ENCODE peak calls at places on chromosome 16, in eight cellular contexts. W is A549, U is cardiac muscle cell, Y is heart right ventricle, K is mesenchymal stem cell, V is osteoblast, T is right lobe of liver, P is RWPE1. M is an unnamed sample.

GRCh38 chr16:19147627-19148026 is 20.4 kb upstream of the SYT17 start:
- DNase-seq in W (no peak), U (no peak), Y (no peak), K (no peak), V (no peak), T (no peak), P (no peak), M (no peak)

GRCh38 chr16:77971306-77972131 is 50.8 kb upstream of the CLEC3A start:
- DNase-seq in W (peak), U (peak), Y (peak), K (peak), V (peak), T (peak), P (peak), M (peak)

GRCh38 chr16:11088432-11088794 is 144.0 kb downstream of the CLEC16A start:
- DNase-seq in W (no peak), U (no peak), Y (no peak), K (no peak), V (no peak), T (no peak), P (no peak), M (no peak)

GRCh38 chr16:84421081-84421937 is 53.0 kb downstream of the ATP2C2 start:
- DNase-seq in W (no peak), U (no peak), Y (no peak), K (no peak), V (no peak), T (no peak), P (no peak), M (no peak)

GRCh38 chr16:3797904-3798811 is 80.8 kb upstream of the TRAP1 start:
- DNase-seq in W (no peak), U (no peak), Y (no peak), K (no peak), V (no peak), T (no peak), P (no peak), M (no peak)

GRCh38 chr16:14241631-14242030 is 170.5 kb downstream of the MRTFB start:
- DNase-seq in W (no peak), U (peak), Y (no peak), K (no peak), V (no peak), T (peak), P (no peak), M (no peak)

GRCh38 chr16:77062878-77063566 is 128.0 kb upstream of the MON1B start:
- DNase-seq in W (no peak), U (no peak), Y (no peak), K (peak), V (no peak), T (no peak), P (no peak), M (no peak)

GRCh38 chr16:17365591-17366298 is 105.0 kb downstream of the XYLT1 start:
- DNase-seq in W (no peak), U (no peak), Y (no peak), K (no peak), V (no peak), T (no peak), P (no peak), M (no peak)

GRCh38 chr16:67833035-67833417 is 9.1 kb upstream of the THAP11 start:
- DNase-seq in W (no peak), U (no peak), Y (no peak), K (peak), V (peak), T (no peak), P (peak), M (no peak)

GRCh38 chr16:73031155-73031866 is 16.6 kb downstream of the ZFHX3 start:
- DNase-seq in W (no peak), U (no peak), Y (no peak), K (peak), V (no peak), T (no peak), P (no peak), M (no peak)

GRCh38 chr16:84532855-84533486 is 28.5 kb upstream of the MEAK7 start:
- DNase-seq in W (no peak), U (no peak), Y (no peak), K (peak), V (no peak), T (no peak), P (no peak), M (no peak)

GRCh38 chr16:10153993-10154788 is 28.0 kb downstream of the GRIN2A start:
- DNase-seq in W (no peak), U (no peak), Y (no peak), K (no peak), V (no peak), T (no peak), P (no peak), M (no peak)

GRCh38 chr16:21037736-21038135 is 112.9 kb downstream of the DNAH3 start:
- DNase-seq in W (no peak), U (no peak), Y (no peak), K (no peak), V (no peak), T (no peak), P (no peak), M (no peak)

GRCh38 chr16:68951991-68952877 is 108.9 kb downstream of the TANGO6 start:
- DNase-seq in W (no peak), U (no peak), Y (no peak), K (no peak), V (peak), T (no peak), P (peak), M (no peak)

GRCh38 chr16:11783319-11784047 is 13.6 kb downstream of the ZC3H7A start:
- DNase-seq in W (no peak), U (no peak), Y (no peak), K (no peak), V (no peak), T (no peak), P (peak), M (no peak)

GRCh38 chr16:78184554-78185183 is 85.2 kb downstream of the WWOX start:
- DNase-seq in W (peak), U (no peak), Y (no peak), K (peak), V (no peak), T (no peak), P (no peak), M (no peak)

GRCh38 chr16:27550582-27550920 is 607 bp downstream of the KATNIP start:
- DNase-seq in W (peak), U (no peak), Y (no peak), K (no peak), V (no peak), T (no peak), P (no peak), M (no peak)

GRCh38 chr16:17590711-17591654 is 120.2 kb upstream of the XYLT1 start:
- DNase-seq in W (no peak), U (no peak), Y (no peak), K (no peak), V (no peak), T (no peak), P (no peak), M (no peak)

GRCh38 chr16:12257926-12258561 is 281.5 kb downstream of the SNX29 start:
- DNase-seq in W (peak), U (peak), Y (no peak), K (no peak), V (peak), T (peak), P (no peak), M (no peak)

GRCh38 chr16:75820672-75821071 is 94.4 kb upstream of the CPHXL start:
- DNase-seq in W (peak), U (no peak), Y (no peak), K (no peak), V (peak), T (no peak), P (peak), M (no peak)

GRCh38 chr16:72909196-72909595 is 138.7 kb downstream of the ZFHX3 start:
- DNase-seq in W (no peak), U (no peak), Y (no peak), K (no peak), V (no peak), T (no peak), P (no peak), M (no peak)

GRCh38 chr16:53614346-53614745 is 89.3 kb downstream of the RPGRIP1L start:
- DNase-seq in W (no peak), U (no peak), Y (no peak), K (no peak), V (peak), T (no peak), P (no peak), M (no peak)

GRCh38 chr16:81745704-81746558 is 33.2 kb upstream of the PLCG2 start:
- DNase-seq in W (peak), U (peak), Y (peak), K (peak), V (peak), T (peak), P (peak), M (peak)

GRCh38 chr16:26827386-26827785 is 239.3 kb upstream of the C16orf82 start:
- DNase-seq in W (no peak), U (no peak), Y (no peak), K (no peak), V (no peak), T (no peak), P (no peak), M (no peak)

GRCh38 chr16:12303649-12304048 is 327.1 kb downstream of the SNX29 start:
- DNase-seq in W (no peak), U (no peak), Y (no peak), K (no peak), V (no peak), T (no peak), P (no peak), M (no peak)

GRCh38 chr16:11395008-11395948 is 50.0 kb downstream of the RMI2 start:
- DNase-seq in W (no peak), U (no peak), Y (no peak), K (no peak), V (peak), T (no peak), P (no peak), M (no peak)

GRCh38 chr16:14088155-14088753 is 17.1 kb downstream of the MRTFB start:
- DNase-seq in W (no peak), U (no peak), Y (no peak), K (peak), V (no peak), T (no peak), P (no peak), M (no peak)

GRCh38 chr16:80123189-80123588 is 417.6 kb upstream of the DYNLRB2 start:
- DNase-seq in W (no peak), U (no peak), Y (no peak), K (no peak), V (no peak), T (no peak), P (no peak), M (no peak)

GRCh38 chr16:2846511-2847310 is 11.3 kb downstream of the PRSS22 start:
- DNase-seq in W (peak), U (no peak), Y (no peak), K (peak), V (peak), T (no peak), P (peak), M (no peak)

GRCh38 chr16:6852643-6853042 is 480.0 kb upstream of the RBFOX1 start:
- DNase-seq in W (no peak), U (no peak), Y (no peak), K (no peak), V (no peak), T (no peak), P (no peak), M (no peak)

GRCh38 chr16:79580465-79581200 is 19.9 kb downstream of the MAF start:
- DNase-seq in W (no peak), U (no peak), Y (no peak), K (no peak), V (no peak), T (no peak), P (no peak), M (no peak)

GRCh38 chr16:49337814-49338350 is 35.7 kb upstream of the C16orf78 start:
- DNase-seq in W (no peak), U (no peak), Y (no peak), K (no peak), V (no peak), T (no peak), P (no peak), M (no peak)

GRCh38 chr16:29729116-29729521 is 16.7 kb downstream of the C16orf54 start:
- DNase-seq in W (peak), U (peak), Y (no peak), K (peak), V (peak), T (no peak), P (peak), M (no peak)

GRCh38 chr16:87963400-87963799 is 12.2 kb downstream of the BANP start:
- DNase-seq in W (no peak), U (no peak), Y (no peak), K (peak), V (peak), T (no peak), P (peak), M (no peak)

GRCh38 chr16:78538919-78539318 is 439.5 kb downstream of the WWOX start:
- DNase-seq in W (no peak), U (no peak), Y (no peak), K (no peak), V (no peak), T (no peak), P (peak), M (no peak)

DNA sequence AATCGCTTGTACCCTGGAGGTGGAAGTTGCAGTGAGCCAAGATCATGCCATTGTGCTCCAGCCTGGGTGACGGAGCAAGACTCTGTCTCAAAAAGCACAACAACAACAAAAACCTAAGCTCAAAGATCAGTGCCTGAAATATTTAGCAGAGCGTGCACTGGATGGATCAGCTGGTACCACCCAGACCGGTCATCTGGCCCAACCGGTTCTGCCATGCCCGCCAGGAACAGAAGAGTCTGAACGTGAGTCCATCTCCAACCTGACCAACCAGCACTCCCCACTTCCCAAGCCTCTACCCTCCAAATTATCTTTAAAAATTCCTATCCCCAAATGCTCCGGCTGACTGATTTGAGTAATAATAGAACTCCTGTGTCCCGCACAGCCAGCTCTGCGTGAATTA is 1.5 kb upstream of the UQCC4 start:
- DNase-seq in W (no peak), U (no peak), Y (no peak), K (no peak), V (no peak), T (no peak), P (no peak), M (no peak)
- H3K27ac ChIP-seq in W (peak), U (no peak), Y (no peak), K (no peak), V (no peak), T (no peak), P (peak), M (no peak)

GRCh38 chr16:30927789-30928378 is 4.5 kb downstream of the FBXL19 start:
- DNase-seq in W (peak), U (peak), Y (peak), K (peak), V (peak), T (peak), P (no peak), M (peak)

GRCh38 chr16:30926333-30926811 is 3.0 kb downstream of the FBXL19 start:
- DNase-seq in W (no peak), U (no peak), Y (no peak), K (no peak), V (peak), T (no peak), P (no peak), M (no peak)

GRCh38 chr16:30928390-30928789 is 5.0 kb downstream of the FBXL19 start:
- DNase-seq in W (no peak), U (no peak), Y (no peak), K (no peak), V (no peak), T (no peak), P (no peak), M (no peak)

GRCh38 chr16:30925646-30926332 is 2.4 kb downstream of the FBXL19 start:
- DNase-seq in W (no peak), U (no peak), Y (no peak), K (no peak), V (peak), T (no peak), P (no peak), M (no peak)

DNA sequence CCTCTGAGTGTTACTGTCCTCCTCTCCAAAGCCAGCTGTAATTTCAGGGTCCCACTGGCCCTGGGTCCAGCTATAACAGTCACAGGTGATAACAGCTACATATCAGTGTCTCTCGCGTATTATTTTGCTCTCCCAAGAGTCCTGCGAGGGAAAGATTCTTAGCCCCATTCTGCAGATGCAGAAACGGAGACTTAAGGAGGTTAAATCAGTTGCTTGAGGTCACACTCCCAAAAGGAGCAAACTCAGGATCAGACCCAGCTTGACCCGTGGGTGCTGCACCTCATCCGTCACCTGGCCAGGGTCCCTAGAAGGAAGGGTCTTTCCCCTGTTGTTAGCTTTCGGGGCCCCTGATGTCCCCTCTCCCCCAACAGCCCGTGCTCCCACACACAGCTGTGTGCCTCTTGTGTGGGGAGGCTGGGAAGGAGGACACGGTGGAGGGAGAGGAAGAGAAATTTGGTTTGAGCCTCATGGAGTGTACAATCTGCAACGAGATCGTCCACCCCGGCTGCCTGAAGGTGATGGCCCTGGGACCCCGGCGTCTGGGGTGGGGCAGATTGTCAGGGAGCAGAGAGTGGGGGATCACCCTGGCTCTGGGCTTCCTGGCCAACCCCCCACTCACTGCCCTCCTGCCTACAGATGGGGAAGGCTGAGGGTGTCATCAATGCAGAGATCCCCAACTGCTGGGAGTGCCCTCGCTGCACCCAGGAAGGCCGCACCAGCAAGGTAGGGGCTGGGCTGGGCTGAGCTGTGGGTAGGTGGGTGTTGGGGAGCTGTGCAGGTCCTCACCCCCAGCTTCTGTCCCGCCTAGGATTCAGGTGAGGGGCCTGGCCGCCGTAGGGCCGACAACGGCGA is 3.8 kb downstream of the FBXL19 start:
- DNase-seq in W (no peak), U (no peak), Y (no peak), K (no peak), V (peak), T (no peak), P (no peak), M (no peak)
- H3K27ac ChIP-seq in W (peak), U (peak), Y (no peak), K (no peak), V (no peak), T (no peak), P (peak), M (peak)

GRCh38 chr16:74608944-74609343 is 2.0 kb upstream of the GLG1 start:
- DNase-seq in W (no peak), U (no peak), Y (no peak), K (no peak), V (no peak), T (no peak), P (no peak), M (no peak)

GRCh38 chr16:74607310-74607966 is 524 bp upstream of the GLG1 start:
- DNase-seq in W (no peak), U (no peak), Y (no peak), K (no peak), V (no peak), T (no peak), P (no peak), M (no peak)

GRCh38 chr16:74608381-74608780 is 1.5 kb upstream of the GLG1 start:
- DNase-seq in W (no peak), U (no peak), Y (no peak), K (no peak), V (no peak), T (no peak), P (no peak), M (no peak)

GRCh38 chr16:74606521-74607309 is at the start of gene GLG1:
- DNase-seq in W (peak), U (peak), Y (peak), K (peak), V (peak), T (peak), P (peak), M (peak)

GRCh38 chr16:74607967-74608356 is 1.0 kb upstream of the GLG1 start:
- DNase-seq in W (no peak), U (peak), Y (no peak), K (no peak), V (no peak), T (no peak), P (no peak), M (no peak)
- H3K27ac ChIP-seq in W (peak), U (no peak), Y (no peak), K (no peak), V (no peak), T (no peak), P (peak), M (no peak)

DNA sequence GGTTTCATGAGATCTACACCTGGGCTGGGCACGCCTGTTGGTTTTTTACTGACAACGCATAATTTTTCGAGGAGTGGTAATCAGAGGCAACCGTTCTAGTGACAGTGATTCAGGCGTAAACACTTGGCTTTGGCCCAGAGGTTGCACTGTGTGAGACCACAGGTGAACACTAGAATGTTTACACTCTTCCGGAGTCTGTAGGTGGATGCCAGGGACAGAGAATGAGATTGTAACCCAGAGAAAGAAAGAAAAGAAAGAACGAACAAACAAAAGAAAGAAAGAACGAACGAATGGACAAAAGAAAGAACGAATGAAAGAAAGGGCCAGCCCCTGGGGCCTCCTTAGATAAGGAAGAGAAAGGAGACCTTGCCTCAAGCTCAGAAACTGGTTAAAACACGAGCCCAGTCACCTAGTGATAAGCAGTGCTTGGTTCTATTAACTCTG is 113.2 kb downstream of the PRKCB start:
- DNase-seq in W (no peak), U (no peak), Y (no peak), K (no peak), V (no peak), T (no peak), P (no peak), M (no peak)
- H3K27ac ChIP-seq in W (no peak), U (no peak), Y (no peak), K (no peak), V (no peak), T (no peak), P (no peak), M (no peak)

GRCh38 chr16:89052824-89053724 is 40.6 kb upstream of the ACSF3 start:
- DNase-seq in W (peak), U (no peak), Y (peak), K (no peak), V (peak), T (no peak), P (peak), M (peak)
- H3K27ac ChIP-seq in W (peak), U (no peak), Y (no peak), K (no peak), V (no peak), T (no peak), P (peak), M (no peak)

DNA sequence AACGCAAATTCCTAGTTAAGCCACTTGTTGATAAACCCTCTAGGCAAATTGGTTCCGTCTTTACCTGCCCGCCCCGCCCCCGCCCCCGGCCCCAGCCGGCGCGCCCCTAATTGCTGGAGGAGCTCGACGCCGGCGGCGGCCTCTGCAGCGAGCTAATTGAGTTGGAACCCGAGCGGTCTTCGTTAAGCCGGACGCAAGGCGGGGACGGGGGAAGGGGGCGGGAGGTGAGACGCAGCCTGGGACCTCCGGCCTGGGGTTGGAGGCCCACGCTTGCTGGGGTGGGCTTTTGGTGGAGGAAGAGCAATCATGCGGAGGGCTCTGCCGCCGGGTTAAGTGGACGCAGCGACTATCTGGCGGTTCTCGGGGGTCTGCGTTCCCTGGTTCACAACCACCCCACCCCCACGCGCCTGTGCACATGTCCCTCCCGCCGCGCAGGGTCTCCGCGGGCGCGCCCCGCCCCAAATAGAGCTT is 12.7 kb upstream of the FOXF1 start:
- DNase-seq in W (no peak), U (no peak), Y (no peak), K (peak), V (peak), T (no peak), P (no peak), M (no peak)
- H3K27ac ChIP-seq in W (no peak), U (no peak), Y (no peak), K (no peak), V (no peak), T (no peak), P (no peak), M (no peak)

GRCh38 chr16:86574646-86575045 is 3.7 kb upstream of the FOXL1 start:
- DNase-seq in W (no peak), U (no peak), Y (no peak), K (no peak), V (peak), T (no peak), P (no peak), M (no peak)
- H3K27ac ChIP-seq in W (no peak), U (no peak), Y (peak), K (peak), V (peak), T (no peak), P (peak), M (no peak)

M was measured in caudate nucleus.